ENCODE peak calls at places on chromosomes 3 and 15, in six cellular contexts. One of them, this sample, is unnamed.

GRCh38 chr3:54773251-54773650 is 154.6 kb downstream of the LRTM1 start:
- DNase-seq in RPMI7951: no peak
- DNase-seq in LoVo: no peak
- DNase-seq in germinal center: no peak
- DNase-seq in foreskin fibroblast: no peak
- DNase-seq in lower leg skin: no peak
- DNase-seq in this sample: no peak

GRCh38 chr3:27486328-27486727 is 2.1 kb upstream of the SLC4A7 start:
- DNase-seq in RPMI7951: no peak
- DNase-seq in LoVo: no peak
- DNase-seq in germinal center: no peak
- DNase-seq in foreskin fibroblast: no peak
- DNase-seq in lower leg skin: no peak
- DNase-seq in this sample: no peak

GRCh38 chr3:185744997-185745843 is 79.6 kb downstream of the IGF2BP2 start:
- DNase-seq in RPMI7951: peak
- DNase-seq in LoVo: no peak
- DNase-seq in germinal center: peak
- DNase-seq in foreskin fibroblast: peak
- DNase-seq in lower leg skin: no peak
- DNase-seq in this sample: no peak

GRCh38 chr3:109152326-109152725 is 15.8 kb downstream of the C3orf85 start:
- DNase-seq in RPMI7951: no peak
- DNase-seq in LoVo: no peak
- DNase-seq in germinal center: no peak
- DNase-seq in foreskin fibroblast: no peak
- DNase-seq in lower leg skin: no peak
- DNase-seq in this sample: no peak

GRCh38 chr15:39016706-39017105 is 452.1 kb upstream of the RASGRP1 start:
- DNase-seq in RPMI7951: peak
- DNase-seq in LoVo: peak
- DNase-seq in germinal center: no peak
- DNase-seq in foreskin fibroblast: no peak
- DNase-seq in lower leg skin: no peak
- DNase-seq in this sample: no peak

GRCh38 chr15:68795298-68795848 is 25.3 kb downstream of the ANP32A start:
- DNase-seq in RPMI7951: peak
- DNase-seq in LoVo: no peak
- DNase-seq in germinal center: peak
- DNase-seq in foreskin fibroblast: peak
- DNase-seq in lower leg skin: peak
- DNase-seq in this sample: peak

GRCh38 chr3:160448845-160449659 is 534 bp downstream of the TRIM59 start:
- DNase-seq in RPMI7951: peak
- DNase-seq in LoVo: peak
- DNase-seq in germinal center: peak
- DNase-seq in foreskin fibroblast: no peak
- DNase-seq in lower leg skin: no peak
- DNase-seq in this sample: no peak

GRCh38 chr3:183817111-183817510 is 8.3 kb downstream of the MAP6D1 start:
- DNase-seq in RPMI7951: no peak
- DNase-seq in LoVo: no peak
- DNase-seq in germinal center: no peak
- DNase-seq in foreskin fibroblast: no peak
- DNase-seq in lower leg skin: peak
- DNase-seq in this sample: no peak

GRCh38 chr3:196219194-196219969 is 3.0 kb downstream of the SLC51A start:
- DNase-seq in RPMI7951: peak
- DNase-seq in LoVo: no peak
- DNase-seq in germinal center: peak
- DNase-seq in foreskin fibroblast: peak
- DNase-seq in lower leg skin: no peak
- DNase-seq in this sample: no peak

GRCh38 chr3:65871305-65872141 is 167.2 kb downstream of the MAGI1 start:
- DNase-seq in RPMI7951: no peak
- DNase-seq in LoVo: no peak
- DNase-seq in germinal center: no peak
- DNase-seq in foreskin fibroblast: no peak
- DNase-seq in lower leg skin: no peak
- DNase-seq in this sample: peak

GRCh38 chr3:87771338-87772059 is 287.3 kb downstream of the CGGBP1 start:
- DNase-seq in RPMI7951: peak
- DNase-seq in LoVo: no peak
- DNase-seq in germinal center: peak
- DNase-seq in foreskin fibroblast: no peak
- DNase-seq in lower leg skin: no peak
- DNase-seq in this sample: peak

GRCh38 chr3:52280046-52280445 is 1.6 kb upstream of the WDR82 start:
- DNase-seq in RPMI7951: peak
- DNase-seq in LoVo: no peak
- DNase-seq in germinal center: no peak
- DNase-seq in foreskin fibroblast: no peak
- DNase-seq in lower leg skin: no peak
- DNase-seq in this sample: no peak

GRCh38 chr3:132867956-132868355 is 145.7 kb upstream of the NPHP3 start:
- DNase-seq in RPMI7951: peak
- DNase-seq in LoVo: no peak
- DNase-seq in germinal center: no peak
- DNase-seq in foreskin fibroblast: no peak
- DNase-seq in lower leg skin: no peak
- DNase-seq in this sample: no peak

GRCh38 chr3:187069857-187070516 is 69.3 kb downstream of the RPL39L start:
- DNase-seq in RPMI7951: no peak
- DNase-seq in LoVo: no peak
- DNase-seq in germinal center: no peak
- DNase-seq in foreskin fibroblast: no peak
- DNase-seq in lower leg skin: no peak
- DNase-seq in this sample: no peak

GRCh38 chr15:75167588-75168076 is 34.0 kb upstream of the C15orf39 start:
- DNase-seq in RPMI7951: peak
- DNase-seq in LoVo: no peak
- DNase-seq in germinal center: no peak
- DNase-seq in foreskin fibroblast: peak
- DNase-seq in lower leg skin: no peak
- DNase-seq in this sample: no peak

GRCh38 chr3:11495948-11496557 is 147.7 kb downstream of the VGLL4 start:
- DNase-seq in RPMI7951: no peak
- DNase-seq in LoVo: no peak
- DNase-seq in germinal center: no peak
- DNase-seq in foreskin fibroblast: no peak
- DNase-seq in lower leg skin: no peak
- DNase-seq in this sample: no peak

GRCh38 chr3:151135548-151136337 is 50.3 kb downstream of the MED12L start:
- DNase-seq in RPMI7951: peak
- DNase-seq in LoVo: no peak
- DNase-seq in germinal center: no peak
- DNase-seq in foreskin fibroblast: no peak
- DNase-seq in lower leg skin: no peak
- DNase-seq in this sample: no peak

GRCh38 chr15:25810631-25811077 is 52.5 kb downstream of the ATP10A start:
- DNase-seq in RPMI7951: no peak
- DNase-seq in LoVo: no peak
- DNase-seq in germinal center: no peak
- DNase-seq in foreskin fibroblast: no peak
- DNase-seq in lower leg skin: no peak
- DNase-seq in this sample: no peak

GRCh38 chr3:99843590-99844260 is 26.1 kb downstream of the CMSS1 start:
- DNase-seq in RPMI7951: no peak
- DNase-seq in LoVo: no peak
- DNase-seq in germinal center: no peak
- DNase-seq in foreskin fibroblast: no peak
- DNase-seq in lower leg skin: no peak
- DNase-seq in this sample: no peak

GRCh38 chr15:45314960-45315359 is 62.9 kb downstream of the SLC28A2 start:
- DNase-seq in RPMI7951: peak
- DNase-seq in LoVo: no peak
- DNase-seq in germinal center: no peak
- DNase-seq in foreskin fibroblast: no peak
- DNase-seq in lower leg skin: no peak
- DNase-seq in this sample: no peak

GRCh38 chr3:141240290-141241247 is 8.9 kb downstream of the PXYLP1 start:
- DNase-seq in RPMI7951: peak
- DNase-seq in LoVo: no peak
- DNase-seq in germinal center: no peak
- DNase-seq in foreskin fibroblast: peak
- DNase-seq in lower leg skin: peak
- DNase-seq in this sample: no peak

GRCh38 chr15:63870043-63870394 is 36.3 kb upstream of the HERC1 start:
- DNase-seq in RPMI7951: peak
- DNase-seq in LoVo: peak
- DNase-seq in germinal center: peak
- DNase-seq in foreskin fibroblast: no peak
- DNase-seq in lower leg skin: no peak
- DNase-seq in this sample: no peak

GRCh38 chr3:126142652-126143051 is 37.7 kb downstream of the ALDH1L1 start:
- DNase-seq in RPMI7951: no peak
- DNase-seq in LoVo: no peak
- DNase-seq in germinal center: no peak
- DNase-seq in foreskin fibroblast: no peak
- DNase-seq in lower leg skin: peak
- DNase-seq in this sample: no peak

GRCh38 chr3:88219138-88219792 is 69.5 kb downstream of the C3orf38 start:
- DNase-seq in RPMI7951: no peak
- DNase-seq in LoVo: peak
- DNase-seq in germinal center: peak
- DNase-seq in foreskin fibroblast: peak
- DNase-seq in lower leg skin: no peak
- DNase-seq in this sample: peak

GRCh38 chr3:14358426-14359211 is 43.8 kb upstream of the SLC6A6 start:
- DNase-seq in RPMI7951: no peak
- DNase-seq in LoVo: no peak
- DNase-seq in germinal center: no peak
- DNase-seq in foreskin fibroblast: peak
- DNase-seq in lower leg skin: peak
- DNase-seq in this sample: peak

GRCh38 chr3:102449341-102449740 is 14.5 kb downstream of the ZPLD1 start:
- DNase-seq in RPMI7951: peak
- DNase-seq in LoVo: no peak
- DNase-seq in germinal center: no peak
- DNase-seq in foreskin fibroblast: no peak
- DNase-seq in lower leg skin: no peak
- DNase-seq in this sample: no peak

GRCh38 chr3:61381745-61382392 is 130.6 kb upstream of the FHIT start:
- DNase-seq in RPMI7951: peak
- DNase-seq in LoVo: peak
- DNase-seq in germinal center: peak
- DNase-seq in foreskin fibroblast: no peak
- DNase-seq in lower leg skin: no peak
- DNase-seq in this sample: no peak

GRCh38 chr15:52702390-52702789 is 23.2 kb upstream of the ATOSA start:
- DNase-seq in RPMI7951: no peak
- DNase-seq in LoVo: no peak
- DNase-seq in germinal center: no peak
- DNase-seq in foreskin fibroblast: no peak
- DNase-seq in lower leg skin: no peak
- DNase-seq in this sample: no peak

GRCh38 chr3:4722103-4722502 is 229.0 kb downstream of the ITPR1 start:
- DNase-seq in RPMI7951: peak
- DNase-seq in LoVo: peak
- DNase-seq in germinal center: no peak
- DNase-seq in foreskin fibroblast: no peak
- DNase-seq in lower leg skin: peak
- DNase-seq in this sample: no peak

GRCh38 chr3:185733980-185734724 is 90.7 kb downstream of the IGF2BP2 start:
- DNase-seq in RPMI7951: peak
- DNase-seq in LoVo: peak
- DNase-seq in germinal center: peak
- DNase-seq in foreskin fibroblast: peak
- DNase-seq in lower leg skin: no peak
- DNase-seq in this sample: no peak

GRCh38 chr15:27820232-27820631 is 278.9 kb downstream of the OCA2 start:
- DNase-seq in RPMI7951: peak
- DNase-seq in LoVo: no peak
- DNase-seq in germinal center: no peak
- DNase-seq in foreskin fibroblast: no peak
- DNase-seq in lower leg skin: no peak
- DNase-seq in this sample: no peak

GRCh38 chr3:129246636-129247035 is 2.8 kb upstream of the COPG1 start:
- DNase-seq in RPMI7951: no peak
- DNase-seq in LoVo: no peak
- DNase-seq in germinal center: no peak
- DNase-seq in foreskin fibroblast: no peak
- DNase-seq in lower leg skin: no peak
- DNase-seq in this sample: no peak

GRCh38 chr15:31396881-31397560 is 70.4 kb downstream of the KLF13 start:
- DNase-seq in RPMI7951: peak
- DNase-seq in LoVo: peak
- DNase-seq in germinal center: peak
- DNase-seq in foreskin fibroblast: peak
- DNase-seq in lower leg skin: peak
- DNase-seq in this sample: peak

GRCh38 chr3:65833761-65834505 is 204.8 kb downstream of the MAGI1 start:
- DNase-seq in RPMI7951: peak
- DNase-seq in LoVo: no peak
- DNase-seq in germinal center: no peak
- DNase-seq in foreskin fibroblast: peak
- DNase-seq in lower leg skin: no peak
- DNase-seq in this sample: no peak

GRCh38 chr15:82737975-82738374 is 28.3 kb upstream of the AP3B2 start:
- DNase-seq in RPMI7951: peak
- DNase-seq in LoVo: no peak
- DNase-seq in germinal center: no peak
- DNase-seq in foreskin fibroblast: no peak
- DNase-seq in lower leg skin: no peak
- DNase-seq in this sample: no peak